ENCODE peak calls at places on chromosome 18, in nine cellular contexts. One of them, this sample, is unnamed.

GRCh38 chr18:2997846-2998599 is 14.9 kb downstream of the LPIN2 start:
- DNase-seq in endothelial cell: no peak
- DNase-seq in RPMI7951: no peak
- DNase-seq in MV-4-11: no peak
- DNase-seq in T-helper 9 cell: no peak
- DNase-seq in GM12892: no peak
- DNase-seq in epithelial cell of esophagus: no peak
- DNase-seq in astrocyte of the spinal cord: no peak
- DNase-seq in activated CD8-positive, alpha-beta memory T cell treated with anti-CD3 and anti-CD28 coated beads, Interleukin-2, amount 50 U/mL, for 48 hours: no peak
- DNase-seq in this sample: no peak

GRCh38 chr18:36602620-36603019 is 226.2 kb downstream of the TPGS2 start:
- DNase-seq in GM12892: no peak
- DNase-seq in endothelial cell: no peak
- DNase-seq in epithelial cell of esophagus: no peak
- DNase-seq in astrocyte of the spinal cord: no peak
- DNase-seq in activated CD8-positive, alpha-beta memory T cell treated with anti-CD3 and anti-CD28 coated beads, Interleukin-2, amount 50 U/mL, for 48 hours: no peak
- DNase-seq in MV-4-11: no peak
- DNase-seq in RPMI7951: no peak
- DNase-seq in T-helper 9 cell: no peak
- DNase-seq in this sample: no peak

GRCh38 chr18:13914756-13915155 is 580 bp downstream of the MC2R start:
- DNase-seq in activated CD8-positive, alpha-beta memory T cell treated with anti-CD3 and anti-CD28 coated beads, Interleukin-2, amount 50 U/mL, for 48 hours: no peak
- DNase-seq in RPMI7951: no peak
- DNase-seq in GM12892: no peak
- DNase-seq in astrocyte of the spinal cord: no peak
- DNase-seq in MV-4-11: no peak
- DNase-seq in T-helper 9 cell: no peak
- DNase-seq in epithelial cell of esophagus: no peak
- DNase-seq in endothelial cell: no peak
- DNase-seq in this sample: no peak

GRCh38 chr18:10329116-10329515 is 125.3 kb upstream of the APCDD1 start:
- DNase-seq in activated CD8-positive, alpha-beta memory T cell treated with anti-CD3 and anti-CD28 coated beads, Interleukin-2, amount 50 U/mL, for 48 hours: no peak
- DNase-seq in epithelial cell of esophagus: peak
- DNase-seq in RPMI7951: peak
- DNase-seq in endothelial cell: no peak
- DNase-seq in GM12892: no peak
- DNase-seq in T-helper 9 cell: no peak
- DNase-seq in astrocyte of the spinal cord: peak
- DNase-seq in MV-4-11: no peak
- DNase-seq in this sample: no peak

GRCh38 chr18:39825485-39825884 is 2129.5 kb upstream of the PIK3C3 start:
- DNase-seq in RPMI7951: peak
- DNase-seq in GM12892: no peak
- DNase-seq in activated CD8-positive, alpha-beta memory T cell treated with anti-CD3 and anti-CD28 coated beads, Interleukin-2, amount 50 U/mL, for 48 hours: no peak
- DNase-seq in astrocyte of the spinal cord: peak
- DNase-seq in MV-4-11: no peak
- DNase-seq in endothelial cell: no peak
- DNase-seq in epithelial cell of esophagus: peak
- DNase-seq in T-helper 9 cell: no peak
- DNase-seq in this sample: no peak

GRCh38 chr18:9951022-9951859 is 37.4 kb downstream of the VAPA start:
- DNase-seq in activated CD8-positive, alpha-beta memory T cell treated with anti-CD3 and anti-CD28 coated beads, Interleukin-2, amount 50 U/mL, for 48 hours: no peak
- DNase-seq in GM12892: no peak
- DNase-seq in endothelial cell: peak
- DNase-seq in T-helper 9 cell: no peak
- DNase-seq in astrocyte of the spinal cord: peak
- DNase-seq in epithelial cell of esophagus: peak
- DNase-seq in MV-4-11: peak
- DNase-seq in RPMI7951: peak
- DNase-seq in this sample: peak

GRCh38 chr18:27707201-27707600 is 469.7 kb downstream of the CDH2 start:
- DNase-seq in astrocyte of the spinal cord: no peak
- DNase-seq in epithelial cell of esophagus: peak
- DNase-seq in endothelial cell: no peak
- DNase-seq in RPMI7951: no peak
- DNase-seq in T-helper 9 cell: no peak
- DNase-seq in GM12892: no peak
- DNase-seq in activated CD8-positive, alpha-beta memory T cell treated with anti-CD3 and anti-CD28 coated beads, Interleukin-2, amount 50 U/mL, for 48 hours: no peak
- DNase-seq in MV-4-11: no peak
- DNase-seq in this sample: no peak

GRCh38 chr18:23229472-23229871 is 94.2 kb downstream of the CABLES1 start:
- DNase-seq in GM12892: no peak
- DNase-seq in T-helper 9 cell: no peak
- DNase-seq in activated CD8-positive, alpha-beta memory T cell treated with anti-CD3 and anti-CD28 coated beads, Interleukin-2, amount 50 U/mL, for 48 hours: no peak
- DNase-seq in RPMI7951: no peak
- DNase-seq in endothelial cell: no peak
- DNase-seq in MV-4-11: no peak
- DNase-seq in astrocyte of the spinal cord: no peak
- DNase-seq in epithelial cell of esophagus: no peak
- DNase-seq in this sample: no peak

GRCh38 chr18:76448262-76449109 is 46.6 kb downstream of the ZNF516 start:
- DNase-seq in RPMI7951: no peak
- DNase-seq in endothelial cell: no peak
- DNase-seq in astrocyte of the spinal cord: no peak
- DNase-seq in activated CD8-positive, alpha-beta memory T cell treated with anti-CD3 and anti-CD28 coated beads, Interleukin-2, amount 50 U/mL, for 48 hours: peak
- DNase-seq in T-helper 9 cell: no peak
- DNase-seq in GM12892: no peak
- DNase-seq in MV-4-11: peak
- DNase-seq in epithelial cell of esophagus: peak
- DNase-seq in this sample: peak

GRCh38 chr18:23228102-23229051 is 93.1 kb downstream of the CABLES1 start:
- DNase-seq in RPMI7951: peak
- DNase-seq in activated CD8-positive, alpha-beta memory T cell treated with anti-CD3 and anti-CD28 coated beads, Interleukin-2, amount 50 U/mL, for 48 hours: no peak
- DNase-seq in astrocyte of the spinal cord: peak
- DNase-seq in T-helper 9 cell: no peak
- DNase-seq in endothelial cell: no peak
- DNase-seq in GM12892: no peak
- DNase-seq in epithelial cell of esophagus: peak
- DNase-seq in MV-4-11: peak
- DNase-seq in this sample: peak

GRCh38 chr18:75395137-75395536 is 32.4 kb downstream of the SMIM21 start:
- DNase-seq in MV-4-11: no peak
- DNase-seq in T-helper 9 cell: no peak
- DNase-seq in astrocyte of the spinal cord: no peak
- DNase-seq in RPMI7951: no peak
- DNase-seq in epithelial cell of esophagus: no peak
- DNase-seq in activated CD8-positive, alpha-beta memory T cell treated with anti-CD3 and anti-CD28 coated beads, Interleukin-2, amount 50 U/mL, for 48 hours: no peak
- DNase-seq in GM12892: no peak
- DNase-seq in endothelial cell: no peak
- DNase-seq in this sample: no peak

GRCh38 chr18:12783524-12783923 is 80.7 kb downstream of the PSMG2 start:
- DNase-seq in activated CD8-positive, alpha-beta memory T cell treated with anti-CD3 and anti-CD28 coated beads, Interleukin-2, amount 50 U/mL, for 48 hours: no peak
- DNase-seq in MV-4-11: no peak
- DNase-seq in epithelial cell of esophagus: no peak
- DNase-seq in GM12892: no peak
- DNase-seq in T-helper 9 cell: no peak
- DNase-seq in endothelial cell: no peak
- DNase-seq in RPMI7951: no peak
- DNase-seq in astrocyte of the spinal cord: no peak
- DNase-seq in this sample: no peak

GRCh38 chr18:23523429-23524212 is 20.3 kb downstream of the RMC1 start:
- DNase-seq in activated CD8-positive, alpha-beta memory T cell treated with anti-CD3 and anti-CD28 coated beads, Interleukin-2, amount 50 U/mL, for 48 hours: no peak
- DNase-seq in endothelial cell: no peak
- DNase-seq in RPMI7951: peak
- DNase-seq in MV-4-11: peak
- DNase-seq in T-helper 9 cell: no peak
- DNase-seq in astrocyte of the spinal cord: peak
- DNase-seq in epithelial cell of esophagus: peak
- DNase-seq in GM12892: no peak
- DNase-seq in this sample: no peak

GRCh38 chr18:49869354-49869753 is 56.0 kb upstream of the ACAA2 start:
- DNase-seq in MV-4-11: no peak
- DNase-seq in T-helper 9 cell: no peak
- DNase-seq in endothelial cell: no peak
- DNase-seq in GM12892: no peak
- DNase-seq in epithelial cell of esophagus: no peak
- DNase-seq in activated CD8-positive, alpha-beta memory T cell treated with anti-CD3 and anti-CD28 coated beads, Interleukin-2, amount 50 U/mL, for 48 hours: no peak
- DNase-seq in RPMI7951: no peak
- DNase-seq in astrocyte of the spinal cord: no peak
- DNase-seq in this sample: no peak

GRCh38 chr18:54086863-54087262 is 137.6 kb downstream of the MBD2 start:
- DNase-seq in GM12892: no peak
- DNase-seq in MV-4-11: peak
- DNase-seq in astrocyte of the spinal cord: no peak
- DNase-seq in T-helper 9 cell: no peak
- DNase-seq in epithelial cell of esophagus: no peak
- DNase-seq in endothelial cell: no peak
- DNase-seq in activated CD8-positive, alpha-beta memory T cell treated with anti-CD3 and anti-CD28 coated beads, Interleukin-2, amount 50 U/mL, for 48 hours: no peak
- DNase-seq in RPMI7951: no peak
- DNase-seq in this sample: peak

GRCh38 chr18:39434223-39434622 is 1868.6 kb upstream of the CELF4 start:
- DNase-seq in RPMI7951: no peak
- DNase-seq in GM12892: no peak
- DNase-seq in MV-4-11: no peak
- DNase-seq in T-helper 9 cell: no peak
- DNase-seq in activated CD8-positive, alpha-beta memory T cell treated with anti-CD3 and anti-CD28 coated beads, Interleukin-2, amount 50 U/mL, for 48 hours: no peak
- DNase-seq in astrocyte of the spinal cord: no peak
- DNase-seq in endothelial cell: no peak
- DNase-seq in epithelial cell of esophagus: no peak
- DNase-seq in this sample: no peak

GRCh38 chr18:47415888-47416287 is 164.4 kb upstream of the SKOR2 start:
- DNase-seq in GM12892: no peak
- DNase-seq in T-helper 9 cell: no peak
- DNase-seq in MV-4-11: no peak
- DNase-seq in astrocyte of the spinal cord: no peak
- DNase-seq in endothelial cell: no peak
- DNase-seq in activated CD8-positive, alpha-beta memory T cell treated with anti-CD3 and anti-CD28 coated beads, Interleukin-2, amount 50 U/mL, for 48 hours: no peak
- DNase-seq in epithelial cell of esophagus: no peak
- DNase-seq in RPMI7951: no peak
- DNase-seq in this sample: no peak

GRCh38 chr18:60176271-60176670 is 196.3 kb downstream of the MC4R start:
- DNase-seq in epithelial cell of esophagus: no peak
- DNase-seq in endothelial cell: no peak
- DNase-seq in MV-4-11: no peak
- DNase-seq in activated CD8-positive, alpha-beta memory T cell treated with anti-CD3 and anti-CD28 coated beads, Interleukin-2, amount 50 U/mL, for 48 hours: no peak
- DNase-seq in RPMI7951: no peak
- DNase-seq in T-helper 9 cell: no peak
- DNase-seq in astrocyte of the spinal cord: no peak
- DNase-seq in GM12892: no peak
- DNase-seq in this sample: no peak

GRCh38 chr18:42578781-42579180 is 536.7 kb downstream of the RIT2 start:
- DNase-seq in endothelial cell: no peak
- DNase-seq in MV-4-11: no peak
- DNase-seq in astrocyte of the spinal cord: peak
- DNase-seq in activated CD8-positive, alpha-beta memory T cell treated with anti-CD3 and anti-CD28 coated beads, Interleukin-2, amount 50 U/mL, for 48 hours: no peak
- DNase-seq in epithelial cell of esophagus: peak
- DNase-seq in RPMI7951: no peak
- DNase-seq in GM12892: no peak
- DNase-seq in T-helper 9 cell: no peak
- DNase-seq in this sample: no peak

GRCh38 chr18:75227535-75227934 is 16.9 kb downstream of the TSHZ1 start:
- DNase-seq in GM12892: no peak
- DNase-seq in endothelial cell: no peak
- DNase-seq in astrocyte of the spinal cord: peak
- DNase-seq in RPMI7951: no peak
- DNase-seq in MV-4-11: no peak
- DNase-seq in activated CD8-positive, alpha-beta memory T cell treated with anti-CD3 and anti-CD28 coated beads, Interleukin-2, amount 50 U/mL, for 48 hours: no peak
- DNase-seq in epithelial cell of esophagus: no peak
- DNase-seq in T-helper 9 cell: no peak
- DNase-seq in this sample: no peak

GRCh38 chr18:49055787-49056186 is 105.0 kb upstream of the SMAD7 start:
- DNase-seq in endothelial cell: no peak
- DNase-seq in activated CD8-positive, alpha-beta memory T cell treated with anti-CD3 and anti-CD28 coated beads, Interleukin-2, amount 50 U/mL, for 48 hours: peak
- DNase-seq in GM12892: peak
- DNase-seq in epithelial cell of esophagus: peak
- DNase-seq in T-helper 9 cell: no peak
- DNase-seq in RPMI7951: peak
- DNase-seq in MV-4-11: peak
- DNase-seq in astrocyte of the spinal cord: peak
- DNase-seq in this sample: peak

GRCh38 chr18:33201509-33201926 is 239.0 kb downstream of the CCDC178 start:
- DNase-seq in RPMI7951: peak
- DNase-seq in epithelial cell of esophagus: peak
- DNase-seq in astrocyte of the spinal cord: peak
- DNase-seq in endothelial cell: peak
- DNase-seq in MV-4-11: no peak
- DNase-seq in GM12892: no peak
- DNase-seq in activated CD8-positive, alpha-beta memory T cell treated with anti-CD3 and anti-CD28 coated beads, Interleukin-2, amount 50 U/mL, for 48 hours: no peak
- DNase-seq in T-helper 9 cell: no peak
- DNase-seq in this sample: no peak

GRCh38 chr18:76874643-76875389 is 52.5 kb downstream of the ZNF236 start:
- DNase-seq in MV-4-11: no peak
- DNase-seq in RPMI7951: peak
- DNase-seq in T-helper 9 cell: no peak
- DNase-seq in GM12892: no peak
- DNase-seq in astrocyte of the spinal cord: no peak
- DNase-seq in endothelial cell: peak
- DNase-seq in epithelial cell of esophagus: peak
- DNase-seq in activated CD8-positive, alpha-beta memory T cell treated with anti-CD3 and anti-CD28 coated beads, Interleukin-2, amount 50 U/mL, for 48 hours: no peak
- DNase-seq in this sample: no peak

GRCh38 chr18:58578835-58579560 is 49.9 kb downstream of the ALPK2 start:
- DNase-seq in endothelial cell: no peak
- DNase-seq in RPMI7951: peak
- DNase-seq in astrocyte of the spinal cord: peak
- DNase-seq in GM12892: no peak
- DNase-seq in epithelial cell of esophagus: peak
- DNase-seq in activated CD8-positive, alpha-beta memory T cell treated with anti-CD3 and anti-CD28 coated beads, Interleukin-2, amount 50 U/mL, for 48 hours: no peak
- DNase-seq in T-helper 9 cell: no peak
- DNase-seq in MV-4-11: no peak
- DNase-seq in this sample: no peak

GRCh38 chr18:47184419-47185050 is 8.4 kb upstream of the IER3IP1 start:
- DNase-seq in epithelial cell of esophagus: peak
- DNase-seq in endothelial cell: no peak
- DNase-seq in astrocyte of the spinal cord: no peak
- DNase-seq in T-helper 9 cell: no peak
- DNase-seq in GM12892: no peak
- DNase-seq in activated CD8-positive, alpha-beta memory T cell treated with anti-CD3 and anti-CD28 coated beads, Interleukin-2, amount 50 U/mL, for 48 hours: no peak
- DNase-seq in RPMI7951: peak
- DNase-seq in MV-4-11: peak
- DNase-seq in this sample: no peak

GRCh38 chr18:50060822-50061221 is 134.1 kb downstream of the MYO5B start:
- DNase-seq in epithelial cell of esophagus: no peak
- DNase-seq in astrocyte of the spinal cord: no peak
- DNase-seq in endothelial cell: no peak
- DNase-seq in T-helper 9 cell: no peak
- DNase-seq in RPMI7951: no peak
- DNase-seq in MV-4-11: no peak
- DNase-seq in GM12892: no peak
- DNase-seq in activated CD8-positive, alpha-beta memory T cell treated with anti-CD3 and anti-CD28 coated beads, Interleukin-2, amount 50 U/mL, for 48 hours: no peak
- DNase-seq in this sample: no peak

GRCh38 chr18:62458346-62458745 is 64.5 kb upstream of the ZCCHC2 start:
- DNase-seq in activated CD8-positive, alpha-beta memory T cell treated with anti-CD3 and anti-CD28 coated beads, Interleukin-2, amount 50 U/mL, for 48 hours: no peak
- DNase-seq in endothelial cell: no peak
- DNase-seq in astrocyte of the spinal cord: no peak
- DNase-seq in epithelial cell of esophagus: no peak
- DNase-seq in GM12892: no peak
- DNase-seq in RPMI7951: no peak
- DNase-seq in MV-4-11: no peak
- DNase-seq in T-helper 9 cell: no peak
- DNase-seq in this sample: no peak

GRCh38 chr18:56747857-56748256 is 96.7 kb downstream of the WDR7 start:
- DNase-seq in endothelial cell: no peak
- DNase-seq in astrocyte of the spinal cord: no peak
- DNase-seq in T-helper 9 cell: no peak
- DNase-seq in activated CD8-positive, alpha-beta memory T cell treated with anti-CD3 and anti-CD28 coated beads, Interleukin-2, amount 50 U/mL, for 48 hours: no peak
- DNase-seq in epithelial cell of esophagus: no peak
- DNase-seq in RPMI7951: no peak
- DNase-seq in MV-4-11: no peak
- DNase-seq in GM12892: no peak
- DNase-seq in this sample: no peak

GRCh38 chr18:52237551-52237950 is 102.4 kb upstream of the DCC start:
- DNase-seq in endothelial cell: no peak
- DNase-seq in epithelial cell of esophagus: peak
- DNase-seq in RPMI7951: no peak
- DNase-seq in GM12892: no peak
- DNase-seq in T-helper 9 cell: no peak
- DNase-seq in activated CD8-positive, alpha-beta memory T cell treated with anti-CD3 and anti-CD28 coated beads, Interleukin-2, amount 50 U/mL, for 48 hours: no peak
- DNase-seq in astrocyte of the spinal cord: peak
- DNase-seq in MV-4-11: no peak
- DNase-seq in this sample: no peak

GRCh38 chr18:12253517-12254136 is 534 bp upstream of the CIDEA start:
- DNase-seq in activated CD8-positive, alpha-beta memory T cell treated with anti-CD3 and anti-CD28 coated beads, Interleukin-2, amount 50 U/mL, for 48 hours: no peak
- DNase-seq in T-helper 9 cell: no peak
- DNase-seq in MV-4-11: no peak
- DNase-seq in epithelial cell of esophagus: no peak
- DNase-seq in GM12892: no peak
- DNase-seq in RPMI7951: no peak
- DNase-seq in astrocyte of the spinal cord: no peak
- DNase-seq in endothelial cell: no peak
- DNase-seq in this sample: no peak

GRCh38 chr18:11767935-11768334 is 78.9 kb downstream of the GNAL start:
- DNase-seq in endothelial cell: no peak
- DNase-seq in astrocyte of the spinal cord: no peak
- DNase-seq in RPMI7951: no peak
- DNase-seq in epithelial cell of esophagus: peak
- DNase-seq in T-helper 9 cell: no peak
- DNase-seq in activated CD8-positive, alpha-beta memory T cell treated with anti-CD3 and anti-CD28 coated beads, Interleukin-2, amount 50 U/mL, for 48 hours: no peak
- DNase-seq in GM12892: no peak
- DNase-seq in MV-4-11: no peak
- DNase-seq in this sample: no peak